ENCODE peak calls at places on chromosomes 5 and 9, in four cellular contexts. L is GM12878, S is A549, P is K562. N is an unnamed sample.

GRCh38 chr9:33445389-33445881 is 2.0 kb downstream of the AQP3 start:
- DNase-seq in L (no peak), S (no peak), P (no peak), N (no peak)

GRCh38 chr5:5497132-5497748 is 74.8 kb downstream of the ICE1 start:
- DNase-seq in L (no peak), S (peak), P (peak), N (peak)

GRCh38 chr9:94110821-94111252 is 26.6 kb downstream of the PTPDC1 start:
- DNase-seq in L (no peak), S (no peak), P (peak), N (no peak)

GRCh38 chr5:150516011-150516410 is 8.1 kb downstream of the NDST1 start:
- DNase-seq in L (no peak), S (no peak), P (peak), N (peak)

GRCh38 chr5:119435436-119436132 is 16.7 kb upstream of the HSD17B4 start:
- DNase-seq in L (peak), S (peak), P (peak), N (peak)

GRCh38 chr5:35484241-35484640 is 133.4 kb upstream of the SPEF2 start:
- DNase-seq in L (no peak), S (no peak), P (no peak), N (no peak)

GRCh38 chr5:74167206-74167929 is 473.2 kb downstream of the ENC1 start:
- DNase-seq in L (no peak), S (peak), P (no peak), N (no peak)

GRCh38 chr5:74028976-74029375 is 403.0 kb downstream of the ARHGEF28 start:
- DNase-seq in L (no peak), S (no peak), P (no peak), N (no peak)

GRCh38 chr5:848671-849111 is 2.1 kb downstream of the ZDHHC11 start:
- DNase-seq in L (no peak), S (no peak), P (no peak), N (no peak)

GRCh38 chr5:148091991-148092964 is 28.5 kb downstream of the SPINK5 start:
- DNase-seq in L (no peak), S (no peak), P (no peak), N (no peak)

GRCh38 chr9:92745881-92746280 is 18.8 kb downstream of the BICD2 start:
- DNase-seq in L (no peak), S (no peak), P (no peak), N (no peak)

GRCh38 chr5:90921428-90921973 is 362.9 kb downstream of the ADGRV1 start:
- DNase-seq in L (no peak), S (no peak), P (no peak), N (no peak)

GRCh38 chr5:106202035-106202434 is 1468.7 kb downstream of the EFNA5 start:
- DNase-seq in L (no peak), S (no peak), P (no peak), N (no peak)

GRCh38 chr5:54701179-54701578 is 183.6 kb downstream of the SNX18 start:
- DNase-seq in L (no peak), S (peak), P (no peak), N (no peak)

GRCh38 chr9:103999375-104000062 is 94.6 kb upstream of the SMC2 start:
- DNase-seq in L (no peak), S (no peak), P (peak), N (no peak)

GRCh38 chr5:32151198-32151597 is 22.9 kb downstream of the GOLPH3 start:
- DNase-seq in L (no peak), S (no peak), P (no peak), N (no peak)

GRCh38 chr5:160169326-160169725 is 50.1 kb upstream of the PWWP2A start:
- DNase-seq in L (no peak), S (no peak), P (no peak), N (no peak)

GRCh38 chr5:14706615-14707021 is 42.1 kb downstream of the OTULIN start:
- DNase-seq in L (no peak), S (no peak), P (no peak), N (no peak)

GRCh38 chr9:95429096-95429495 is 87.7 kb downstream of the PTCH1 start:
- DNase-seq in L (no peak), S (no peak), P (no peak), N (no peak)

GRCh38 chr9:136858844-136859757 is 7.0 kb downstream of the MAMDC4 start:
- DNase-seq in L (no peak), S (no peak), P (no peak), N (no peak)

GRCh38 chr9:5577225-5577624 is 51.7 kb upstream of the RIC1 start:
- DNase-seq in L (no peak), S (no peak), P (no peak), N (no peak)

GRCh38 chr5:141513021-141513626 is 24.2 kb downstream of the PCDHGC5 start:
- DNase-seq in L (no peak), S (no peak), P (no peak), N (no peak)

GRCh38 chr9:76657265-76657664 is 107.0 kb upstream of the PCA3 start:
- DNase-seq in L (no peak), S (no peak), P (no peak), N (no peak)

GRCh38 chr5:32651089-32651488 is 60.0 kb upstream of the NPR3 start:
- DNase-seq in L (no peak), S (no peak), P (no peak), N (no peak)

GRCh38 chr5:159873680-159874079 is 42.6 kb upstream of the ADRA1B start:
- DNase-seq in L (no peak), S (peak), P (no peak), N (no peak)

GRCh38 chr9:113649054-113649453 is 185.5 kb downstream of the RGS3 start:
- DNase-seq in L (no peak), S (no peak), P (no peak), N (no peak)

GRCh38 chr9:114880276-114880891 is 50.0 kb downstream of the TNFSF8 start:
- DNase-seq in L (no peak), S (no peak), P (no peak), N (no peak)

GRCh38 chr5:180673371-180674252 is 24.2 kb upstream of the FLT4 start:
- DNase-seq in L (no peak), S (no peak), P (peak), N (no peak)

GRCh38 chr5:171714851-171715250 is 70.8 kb upstream of the SMIM23 start:
- DNase-seq in L (no peak), S (no peak), P (no peak), N (no peak)

GRCh38 chr5:137624786-137625349 is 111.0 kb downstream of the KLHL3 start:
- DNase-seq in L (no peak), S (no peak), P (no peak), N (no peak)

GRCh38 chr5:146805099-146805498 is 73.5 kb downstream of the PPP2R2B start:
- DNase-seq in L (no peak), S (no peak), P (no peak), N (no peak)

GRCh38 chr9:93577045-93577939 is 908 bp downstream of the PHF2 start:
- DNase-seq in L (no peak), S (peak), P (no peak), N (no peak)

GRCh38 chr9:131889437-131890244 is 149.8 kb upstream of the RAPGEF1 start:
- DNase-seq in L (no peak), S (no peak), P (no peak), N (no peak)

GRCh38 chr9:113633782-113634596 is 170.5 kb downstream of the RGS3 start:
- DNase-seq in L (no peak), S (no peak), P (no peak), N (peak)

GRCh38 chr9:134223091-134223490 is 58.7 kb upstream of the RNU6ATAC start:
- DNase-seq in L (no peak), S (no peak), P (no peak), N (peak)

GRCh38 chr9:95406114-95406513 is 88.6 kb upstream of the FANCC start:
- DNase-seq in L (no peak), S (no peak), P (no peak), N (no peak)

GRCh38 chr9:105064248-105065118 is 136.5 kb upstream of the ABCA1 start:
- DNase-seq in L (no peak), S (peak), P (peak), N (peak)

GRCh38 chr9:114207034-114207815 is 51.9 kb downstream of the COL27A1 start:
- DNase-seq in L (no peak), S (no peak), P (no peak), N (no peak)

GRCh38 chr5:57413145-57413544 is 69.5 kb downstream of the ACTBL2 start:
- DNase-seq in L (no peak), S (no peak), P (no peak), N (no peak)

GRCh38 chr5:57414857-57415256 is 67.8 kb downstream of the ACTBL2 start:
- DNase-seq in L (no peak), S (no peak), P (no peak), N (no peak)

GRCh38 chr5:57417981-57418380 is 64.6 kb downstream of the ACTBL2 start:
- DNase-seq in L (no peak), S (no peak), P (no peak), N (no peak)

GRCh38 chr5:57417320-57417719 is 65.3 kb downstream of the ACTBL2 start:
- DNase-seq in L (no peak), S (no peak), P (no peak), N (no peak)

GRCh38 chr5:57416246-57416996 is 66.2 kb downstream of the ACTBL2 start:
- DNase-seq in L (no peak), S (no peak), P (no peak), N (no peak)
- TF ChIP-seq JUNB in L (no peak), S (no peak), P (no peak), N (no peak)

GRCh38 chr9:4009006-4009511 is 290.8 kb downstream of the GLIS3 start:
- DNase-seq in L (no peak), S (no peak), P (no peak), N (no peak)
- TF ChIP-seq USF2 in L (no peak), S (no peak), P (no peak), N (no peak)

GRCh38 chr9:37370968-37371563 is 51.4 kb upstream of the GRHPR start:
- DNase-seq in L (peak), S (no peak), P (no peak), N (no peak)

GRCh38 chr9:37370282-37370681 is 52.2 kb upstream of the GRHPR start:
- DNase-seq in L (no peak), S (no peak), P (no peak), N (no peak)

GRCh38 chr9:37372839-37373238 is 49.7 kb upstream of the GRHPR start:
- DNase-seq in L (no peak), S (no peak), P (no peak), N (no peak)

GRCh38 chr9:37373621-37374020 is 48.9 kb upstream of the GRHPR start:
- DNase-seq in L (no peak), S (no peak), P (no peak), N (no peak)

DNA sequence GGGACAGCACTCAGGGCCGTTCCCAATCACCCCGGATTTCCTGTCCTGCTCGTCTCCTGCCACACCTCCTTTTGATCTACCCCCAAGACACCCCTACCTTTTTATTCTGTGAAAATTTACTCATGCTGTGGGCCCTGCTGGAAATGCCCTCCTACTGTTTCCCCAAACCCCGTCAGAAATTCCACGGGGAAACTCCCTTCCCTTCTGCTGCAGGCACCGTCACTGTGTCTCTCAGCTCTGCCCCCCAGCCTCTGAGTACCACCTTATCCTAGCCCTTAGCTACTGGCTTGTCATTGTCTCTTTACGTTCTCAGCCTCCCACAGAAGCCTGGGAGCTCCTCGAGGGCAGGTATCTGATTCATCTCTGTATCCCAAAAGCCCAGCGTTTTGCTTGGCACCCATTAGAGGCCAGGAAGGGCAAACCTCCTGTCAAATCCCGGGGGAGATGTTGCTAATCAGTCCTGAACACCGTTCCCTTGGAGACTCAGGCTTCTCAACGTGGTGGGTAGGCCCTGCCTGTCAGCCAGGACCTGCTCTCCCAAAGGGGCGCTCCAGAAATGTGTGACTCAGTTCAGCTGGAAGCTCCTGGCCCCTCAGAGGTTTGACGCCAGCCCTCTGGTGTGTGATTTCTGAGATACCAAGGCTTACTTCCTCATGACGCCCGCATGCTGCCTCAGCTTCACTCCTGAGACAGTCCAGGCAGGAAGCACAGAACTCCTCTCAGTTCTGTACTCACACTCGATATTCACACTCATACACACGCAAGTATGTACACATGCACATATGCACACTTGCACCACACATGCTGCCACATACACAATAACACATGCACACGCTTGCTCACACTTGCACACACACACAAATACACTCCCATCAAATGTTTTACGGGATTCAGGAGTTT is 50.7 kb upstream of the GRHPR start:
- DNase-seq in L (peak), S (no peak), P (peak), N (no peak)
- TF ChIP-seq JUNB in L (peak), S (no peak), P (no peak), N (no peak)

GRCh38 chr5:169942181-169942580 is 38.1 kb downstream of the INSYN2B start:
- DNase-seq in L (no peak), S (no peak), P (no peak), N (no peak)
- TF ChIP-seq USF2 in L (no peak), S (no peak), P (no peak), N (no peak)

GRCh38 chr9:12702160-12702758 is 9.1 kb downstream of the TYRP1 start:
- DNase-seq in L (no peak), S (peak), P (peak), N (peak)
- TF ChIP-seq JUNB in L (no peak), S (no peak), P (no peak), N (no peak)